ENCODE peak calls at places on chromosomes 6 and 20, in ten cellular contexts. L is neural progenitor cell, Y is mammary epithelial cell, H is DND-41, T is neuronal stem cell, M is GM12878, E is HCT116, P is fibroblast of lung, J is mesendoderm, S is H9. U is an unnamed sample.

GRCh38 chr6:1605822-1606532 is 3.7 kb upstream of the FOXC1 start:
- DNase-seq in S (no peak), P (no peak), Y (no peak), L (peak; percentile 56), J (no peak), T (no peak), H (no peak), M (no peak), E (no peak), U (peak; percentile 59)

GRCh38 chr6:67694127-67694526 is 941.0 kb upstream of the ADGRB3 start:
- DNase-seq in Y (no peak), E (no peak), M (no peak), L (no peak), P (no peak), S (no peak), J (peak; percentile 10), T (no peak), H (no peak), U (no peak)

GRCh38 chr20:59741073-59741472 is 136.7 kb downstream of the PHACTR3 start:
- DNase-seq in M (no peak), Y (no peak), H (no peak), T (no peak), S (no peak), J (no peak), P (no peak), L (no peak), E (no peak), U (no peak)

GRCh38 chr6:77620290-77620882 is 32.5 kb upstream of the MEI4 start:
- DNase-seq in M (no peak), H (no peak), T (peak; percentile 4), E (peak; percentile 23), P (no peak), L (peak; percentile 48), Y (peak; percentile 10), S (peak; percentile 33), J (peak; percentile 62), U (peak; percentile 62)

GRCh38 chr20:1423625-1424106 is 30.8 kb upstream of the FKBP1A start:
- DNase-seq in J (peak; percentile 99), Y (no peak), M (no peak), L (peak; percentile 89), H (peak; percentile 46), E (peak; percentile 67), P (peak; percentile 83), T (peak; percentile 54), S (peak; percentile 94), U (peak; percentile 63)

GRCh38 chr6:155943635-155944034 is 488.0 kb upstream of the NOX3 start:
- DNase-seq in T (no peak), M (no peak), P (peak; percentile 11), E (no peak), H (no peak), L (no peak), Y (no peak), S (no peak), J (no peak), U (no peak)

GRCh38 chr20:2470051-2470431 is 548 bp downstream of the SNRPB start:
- DNase-seq in Y (peak; percentile 54), P (peak; percentile 68), M (peak; percentile 12), J (peak; percentile 52), T (peak; percentile 3), L (peak; percentile 49), E (no peak), S (no peak), H (peak; percentile 79), U (peak; percentile 85)

GRCh38 chr20:41213150-41213820 is 75.9 kb downstream of the PLCG1 start:
- DNase-seq in S (no peak), T (no peak), M (no peak), J (no peak), Y (peak; percentile 24), E (no peak), L (no peak), H (no peak), P (peak; percentile 53), U (no peak)

GRCh38 chr6:168417158-168417557 is 23.8 kb upstream of the SMOC2 start:
- DNase-seq in Y (no peak), J (peak; percentile 29), S (no peak), T (no peak), E (no peak), P (no peak), L (peak; percentile 22), M (no peak), H (no peak), U (no peak)

GRCh38 chr20:1177680-1178079 is 7.1 kb downstream of the TMEM74B start:
- DNase-seq in L (peak; percentile 46), E (peak; percentile 21), J (peak; percentile 85), P (no peak), H (no peak), T (no peak), S (peak; percentile 80), M (no peak), Y (no peak), U (no peak)

GRCh38 chr6:116444092-116444491 is 17.1 kb upstream of the CALHM6 start:
- DNase-seq in Y (peak; percentile 27), E (peak; percentile 7), S (no peak), L (peak; percentile 24), H (no peak), J (peak; percentile 40), T (no peak), M (no peak), P (no peak), U (peak; percentile 51)

GRCh38 chr6:41780623-41781301 is at the start of gene PRICKLE4:
- DNase-seq in L (peak; percentile 69), S (no peak), T (peak; percentile 36), J (peak; percentile 22), M (no peak), H (no peak), Y (no peak), E (no peak), P (no peak), U (no peak)

GRCh38 chr20:45814314-45814713 is 1.9 kb downstream of the UBE2C start:
- DNase-seq in L (no peak), P (no peak), S (no peak), J (no peak), T (no peak), Y (no peak), M (no peak), E (no peak), H (no peak), U (no peak)

GRCh38 chr20:25081730-25082497 is at the start of gene VSX1:
- DNase-seq in S (peak; percentile 42), J (no peak), H (peak; percentile 3), M (no peak), T (no peak), E (no peak), L (peak; percentile 48), P (no peak), Y (no peak), U (no peak)

GRCh38 chr20:53748176-53748575 is 154.5 kb upstream of the ZNF217 start:
- DNase-seq in E (no peak), S (no peak), T (no peak), M (no peak), L (no peak), Y (peak; percentile 48), P (no peak), J (no peak), H (no peak), U (no peak)

GRCh38 chr20:57401565-57401918 is 10.3 kb downstream of the RBM38 start:
- DNase-seq in H (no peak), M (no peak), J (no peak), P (no peak), T (no peak), L (no peak), E (no peak), Y (no peak), S (no peak), U (no peak)
- H3K4me1 ChIP-seq in H (peaks cover 52% of the 10 kb centered on the region), M (peaks cover 49% of the 10 kb centered on the region), J (no peaks in the 10 kb centered on the region), P (no peaks in the 10 kb centered on the region), T (peaks cover 7% of the 10 kb centered on the region), L (peaks cover 17% of the 10 kb centered on the region), E (no peaks in the 10 kb centered on the region), Y (peaks cover 15% of the 10 kb centered on the region), S (no peaks in the 10 kb centered on the region), U (peaks cover 75% of the 10 kb centered on the region)

GRCh38 chr6:7165736-7166296 is 58.1 kb downstream of the RREB1 start:
- DNase-seq in M (no peak), E (no peak), P (peak; percentile 37), S (no peak), J (no peak), L (peak; percentile 50), T (no peak), Y (no peak), H (no peak), U (no peak)

GRCh38 chr6:7166410-7167293 is 58.9 kb downstream of the RREB1 start:
- DNase-seq in Y (no peak), P (peak; percentile 83), M (no peak), T (no peak), L (no peak), E (no peak), H (no peak), S (no peak), J (no peak), U (no peak)

GRCh38 chr6:7165002-7165735 is 57.4 kb downstream of the RREB1 start:
- DNase-seq in P (peak; percentile 65), E (no peak), S (no peak), M (no peak), H (no peak), J (peak; percentile 73), Y (no peak), L (no peak), T (no peak), U (no peak)

GRCh38 chr6:7163661-7164071 is 55.9 kb downstream of the RREB1 start:
- DNase-seq in S (no peak), M (no peak), J (no peak), H (no peak), L (no peak), P (no peak), T (no peak), Y (no peak), E (no peak), U (no peak)

GRCh38 chr6:7164536-7165001 is 56.8 kb downstream of the RREB1 start:
- DNase-seq in M (no peak), H (no peak), Y (no peak), T (no peak), P (no peak), E (no peak), J (no peak), L (no peak), S (no peak), U (no peak)
- H3K9ac ChIP-seq in M (no peak overlapping the region), H (no peak overlapping the region), Y (no peak overlapping the region), T (no peak overlapping the region), P (no peak overlapping the region), E (no peak overlapping the region), J (peak overlapping the region; percentile 21), L (no peak overlapping the region), S (no peak overlapping the region), U (no peak overlapping the region)

DNA sequence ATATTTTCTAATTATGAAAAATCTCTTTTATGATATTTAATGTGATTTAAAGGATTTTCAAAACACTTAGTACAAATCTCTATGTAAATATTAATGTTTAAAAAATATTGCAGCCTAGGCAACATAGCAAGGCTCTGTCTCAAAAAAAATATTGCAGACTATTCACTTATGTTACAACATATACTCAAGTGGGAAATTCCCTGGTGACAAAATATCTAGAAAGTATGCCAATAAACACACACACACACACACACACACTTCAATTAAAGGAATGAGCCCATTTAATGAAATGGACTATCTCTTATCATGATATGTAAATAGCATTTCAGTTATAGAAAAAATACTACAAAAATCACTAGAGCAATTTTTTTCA is 226.8 kb upstream of the MARCKS start:
- DNase-seq in S (no peak), M (no peak), P (peak; percentile 35), J (no peak), T (no peak), H (no peak), Y (peak; percentile 73), E (no peak), L (no peak), U (no peak)
- H3K4me1 ChIP-seq in S (no peaks in the 10 kb centered on the region), M (peaks cover 81% of the 10 kb centered on the region), P (peaks cover 11% of the 10 kb centered on the region), J (no peaks in the 10 kb centered on the region), T (peaks cover 18% of the 10 kb centered on the region), H (no peaks in the 10 kb centered on the region), Y (peaks cover 35% of the 10 kb centered on the region), E (peaks cover 11% of the 10 kb centered on the region), L (peaks cover 5% of the 10 kb centered on the region), U (no peaks in the 10 kb centered on the region)

GRCh38 chr6:31878222-31878621 is 575 bp downstream of the SLC44A4 start:
- DNase-seq in T (no peak), Y (no peak), J (no peak), P (no peak), S (peak; percentile 29), E (no peak), M (no peak), H (no peak), L (no peak), U (no peak)
- H3K9ac ChIP-seq in T (no peak overlapping the region), Y (no peak overlapping the region), J (no peak overlapping the region), P (no peak overlapping the region), S (no peak overlapping the region), E (no peak overlapping the region), M (no peak overlapping the region), H (no peak overlapping the region), L (no peak overlapping the region), U (no peak overlapping the region)